ENCODE peak calls at places on chromosomes 7 and 10, in four cellular contexts. W, X, S and V are unnamed samples.

GRCh38 chr10:7260912-7261700 is 149.7 kb downstream of the SFMBT2 start:
- DNase-seq in X (no peak), S (no peak), W (no peak), V (no peak)

GRCh38 chr10:10831085-10831484 is 186.6 kb upstream of the CELF2 start:
- DNase-seq in W (no peak), S (no peak), X (no peak), V (no peak)

GRCh38 chr7:108083980-108084379 is 46.2 kb downstream of the LAMB4 start:
- DNase-seq in W (no peak), X (no peak), S (no peak), V (no peak)

GRCh38 chr10:13206546-13207443 is 27.4 kb downstream of the UCMA start:
- DNase-seq in W (no peak), X (no peak), S (no peak), V (peak; percentile 6)

GRCh38 chr10:79490400-79491081 is 21.8 kb upstream of the EIF5AL1 start:
- DNase-seq in X (no peak), S (no peak), W (peak; percentile 32), V (no peak)

GRCh38 chr10:73076361-73077183 is 20.1 kb downstream of the P4HA1 start:
- DNase-seq in S (no peak), W (no peak), X (no peak), V (no peak)

GRCh38 chr10:9069136-9069535 is 1014.6 kb downstream of the GATA3 start:
- DNase-seq in S (no peak), W (no peak), X (no peak), V (no peak)

GRCh38 chr7:158256091-158256816 is 331.4 kb downstream of the PTPRN2 start:
- DNase-seq in S (no peak), X (no peak), W (no peak), V (no peak)

GRCh38 chr10:26378763-26379361 is 59.3 kb upstream of the APBB1IP start:
- DNase-seq in X (no peak), S (no peak), W (no peak), V (no peak)

GRCh38 chr7:102404005-102404861 is 8.1 kb downstream of the PRKRIP1 start:
- DNase-seq in S (no peak), X (peak; percentile 75), W (peak; percentile 73), V (peak; percentile 64)

GRCh38 chr10:50621981-50622496 is 1.7 kb downstream of the SGMS1 start:
- DNase-seq in S (peak; percentile 83), W (peak; percentile 89), X (peak; percentile 41), V (peak; percentile 52)

GRCh38 chr10:58137813-58138212 is 129.9 kb downstream of the IPMK start:
- DNase-seq in W (no peak), X (no peak), S (no peak), V (no peak)

GRCh38 chr10:62231371-62231770 is 37.3 kb downstream of the RTKN2 start:
- DNase-seq in W (no peak), S (no peak), X (no peak), V (peak; percentile 6)

GRCh38 chr10:54985732-54986131 is 184.7 kb upstream of the PCDH15 start:
- DNase-seq in X (no peak), W (no peak), S (no peak), V (peak; percentile 37)

GRCh38 chr7:156470399-156471320 is 169.9 kb upstream of the RNF32 start:
- DNase-seq in W (peak; percentile 38), S (no peak), X (no peak), V (no peak)

GRCh38 chr7:5997210-5997808 is 11.5 kb downstream of the PMS2 start:
- DNase-seq in S (no peak), W (peak; percentile 35), X (peak; percentile 42), V (peak; percentile 66)

GRCh38 chr10:68560916-68561691 is 967 bp downstream of the TET1 start:
- DNase-seq in W (peak; percentile 83), X (peak; percentile 61), S (no peak), V (peak; percentile 27)

GRCh38 chr10:22054946-22055345 is 51.4 kb upstream of the DNAJC1 start:
- DNase-seq in S (no peak), X (no peak), W (no peak), V (no peak)

GRCh38 chr7:100705341-100705752 is 574 bp upstream of the POP7 start:
- DNase-seq in W (peak; percentile 89), S (peak; percentile 36), X (peak; percentile 87), V (peak; percentile 58)

GRCh38 chr7:35617076-35617475 is 77.9 kb downstream of the HERPUD2 start:
- DNase-seq in X (no peak), W (no peak), S (no peak), V (no peak)

GRCh38 chr10:46312953-46313352 is 26.2 kb downstream of the ANTXRL start:
- DNase-seq in S (no peak), W (no peak), X (no peak), V (no peak)

GRCh38 chr10:11782793-11783557 is 40.2 kb upstream of the PROSER2 start:
- DNase-seq in X (peak; percentile 49), W (peak; percentile 64), S (peak; percentile 35), V (peak; percentile 71)

GRCh38 chr10:29067161-29067560 is 221.7 kb upstream of the LYZL1 start:
- DNase-seq in X (no peak), S (no peak), W (no peak), V (no peak)

GRCh38 chr7:576524-577277 is 57.1 kb upstream of the PDGFA start:
- DNase-seq in W (no peak), S (no peak), X (no peak), V (no peak)

GRCh38 chr10:122127943-122128342 is 139.0 kb downstream of the TACC2 start:
- DNase-seq in S (no peak), X (no peak), W (no peak), V (no peak)

GRCh38 chr7:121286742-121287699 is 41.8 kb upstream of the WNT16 start:
- DNase-seq in X (no peak), S (no peak), W (no peak), V (no peak)

GRCh38 chr10:51972733-51973346 is 273.4 kb upstream of the CSTF2T start:
- DNase-seq in W (no peak), X (no peak), S (no peak), V (no peak)

GRCh38 chr7:47609803-47610452 is 28.0 kb upstream of the TNS3 start:
- DNase-seq in X (no peak), S (no peak), W (no peak), V (no peak)

GRCh38 chr7:8259586-8260222 is 2.3 kb downstream of the ICA1 start:
- DNase-seq in S (no peak), W (no peak), X (no peak), V (no peak)

GRCh38 chr10:13140627-13141190 is 20.6 kb upstream of the MCM10 start:
- DNase-seq in X (no peak), W (no peak), S (no peak), V (no peak)

GRCh38 chr7:101620991-101621390 is 8.1 kb downstream of the MYL10 start:
- DNase-seq in X (no peak), S (no peak), W (no peak), V (no peak)

GRCh38 chr7:18555968-18556367 is 60.4 kb downstream of the HDAC9 start:
- DNase-seq in W (no peak), X (no peak), S (no peak), V (no peak)

GRCh38 chr10:1183033-1183396 is 126.8 kb downstream of the WDR37 start:
- DNase-seq in S (no peak), X (no peak), W (no peak), V (no peak)

GRCh38 chr7:67791918-67792317 is 795.3 kb downstream of the TYW1 start:
- DNase-seq in W (no peak), S (no peak), X (no peak), V (no peak)

GRCh38 chr7:36506820-36507219 is 117.2 kb downstream of the ANLN start:
- DNase-seq in W (no peak), X (no peak), S (no peak), V (no peak)

GRCh38 chr7:142384508-142384922 is 126.7 kb upstream of the PRSS58 start:
- DNase-seq in X (no peak), W (no peak), S (no peak), V (no peak)

GRCh38 chr10:35236739-35237138 is 99.6 kb upstream of the CCNY start:
- DNase-seq in S (no peak), X (no peak), W (no peak), V (peak; percentile 25)

GRCh38 chr7:151008143-151008510 is 16.2 kb downstream of the ATG9B start:
- DNase-seq in X (no peak), S (no peak), W (peak; percentile 90), V (no peak)
- TF ChIP-seq FOXM1 in X (no peak), S (no peak), W (no peak), V (no peak)

DNA sequence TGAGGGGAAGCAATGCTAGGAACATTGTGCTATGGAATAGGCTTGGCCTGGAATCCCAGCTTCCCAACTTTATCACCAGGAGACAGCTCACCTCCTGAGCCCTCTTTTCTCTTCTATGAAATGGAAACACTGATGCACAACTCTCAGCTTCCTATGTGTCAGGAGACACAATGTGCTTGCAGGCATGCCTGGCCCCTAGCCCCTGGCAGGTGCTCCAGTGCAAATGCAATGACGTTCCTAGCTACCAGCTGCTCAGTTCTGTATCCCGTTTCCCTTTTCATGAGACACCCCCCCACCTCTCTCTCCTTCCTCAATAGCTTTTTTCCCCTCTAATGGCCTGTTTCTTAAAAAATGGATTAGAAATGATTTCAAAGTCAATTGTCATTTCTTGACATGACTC is 30.7 kb downstream of the HABP2 start:
- DNase-seq in S (no peak), W (no peak), X (no peak), V (no peak)
- TF ChIP-seq FOXM1 in S (no peak), W (no peak), X (no peak), V (no peak)

DNA sequence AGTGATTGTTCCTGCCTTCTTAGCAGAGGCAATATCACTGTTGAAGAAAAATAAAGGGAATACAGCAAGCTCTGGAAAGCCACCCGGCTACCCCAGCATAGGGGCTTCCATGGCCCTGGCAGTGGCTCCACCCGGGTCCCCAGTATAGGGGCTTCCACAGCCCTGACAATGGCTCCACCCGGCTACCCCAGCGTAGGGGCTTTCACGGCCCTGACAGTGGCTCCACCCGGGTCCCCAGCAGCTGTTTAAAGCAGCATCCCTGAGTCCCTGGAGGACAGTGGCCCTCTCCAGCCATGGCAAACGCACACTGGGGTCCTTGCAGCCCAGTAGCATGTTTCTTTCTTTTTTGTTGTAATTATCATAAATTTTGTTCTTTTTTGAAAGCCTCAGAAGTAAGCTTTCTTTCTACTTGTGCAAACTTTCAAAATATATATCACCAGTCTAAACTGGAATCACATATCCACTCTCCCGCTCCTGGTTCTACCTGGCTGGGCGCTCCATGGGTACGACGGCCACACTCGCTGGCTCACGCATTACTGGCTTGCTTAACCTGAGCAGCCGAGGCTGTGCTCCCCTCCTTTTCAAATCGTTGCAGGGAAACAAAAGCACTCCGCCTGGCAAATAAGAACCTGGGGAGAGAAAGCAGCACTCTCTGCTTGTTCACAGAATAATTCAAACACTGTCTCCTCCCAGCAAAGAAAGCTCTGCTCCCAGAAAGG is 62.1 kb downstream of the TCERG1L start:
- DNase-seq in S (no peak), X (no peak), W (no peak), V (no peak)
- TF ChIP-seq FOXM1 in S (no peak), X (no peak), W (no peak), V (no peak)

DNA sequence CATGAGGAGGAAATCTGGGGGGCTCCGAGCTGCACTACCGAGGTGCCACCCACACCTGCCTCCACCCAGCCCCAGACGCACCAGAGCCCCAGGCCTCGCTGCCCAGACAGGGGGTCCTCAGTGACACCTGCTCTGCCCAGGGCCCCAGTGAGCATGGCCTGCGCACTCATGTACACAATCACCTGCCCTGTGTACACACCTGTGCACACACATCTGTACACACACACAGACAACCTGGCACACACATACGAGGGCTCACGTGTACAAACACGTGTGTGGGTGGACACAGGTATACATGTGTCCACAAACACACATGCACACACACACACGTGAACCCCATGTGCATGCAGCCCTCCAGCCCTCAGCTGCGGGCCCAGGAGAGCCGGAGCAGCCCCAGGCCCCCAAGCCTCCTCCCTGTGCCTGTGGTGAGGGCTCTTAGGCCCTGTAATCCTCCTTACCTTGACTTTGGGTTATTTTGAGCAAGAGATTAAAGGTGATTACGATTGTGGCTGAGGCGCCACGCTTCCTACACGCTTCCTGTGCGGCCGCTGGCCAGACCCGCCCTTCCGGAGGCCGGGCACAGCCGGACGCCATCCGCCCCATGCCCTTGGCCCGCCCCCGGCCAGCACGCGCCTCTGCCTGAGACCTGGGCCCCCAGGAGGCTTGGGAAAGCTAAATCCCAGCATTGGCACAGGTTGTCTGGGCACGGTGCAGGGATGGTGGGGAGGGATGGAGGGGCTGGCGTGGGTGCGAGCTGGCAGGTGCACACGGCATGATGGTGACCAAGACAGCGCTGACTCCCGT is 71.9 kb downstream of the ELFN1 start:
- DNase-seq in S (no peak), X (no peak), W (peak; percentile 92), V (no peak)
- TF ChIP-seq FOXM1 in S (no peak), X (no peak), W (no peak), V (no peak)